ENCODE peak calls at places on chromosomes 16 and 17, in eight cellular contexts. W is GM20000, V is substantia nigra, A is GF-D8, D is HFFc6, S is B cell, U is hepatic stellate cell, K is neural progenitor cell. E is an unnamed sample.

GRCh38 chr16:62035115-62036092 is 834 bp downstream of the CDH8 start:
- DNase-seq in W (no peak), V (no peak), A (no peak), D (no peak), S (no peak), U (no peak), K (peak; percentile 89), E (no peak)

GRCh38 chr16:21169249-21169981 is 10.9 kb downstream of the LDAF1 start:
- DNase-seq in W (no peak), V (no peak), A (no peak), D (peak; percentile 32), S (no peak), U (peak; percentile 36), K (no peak), E (peak; percentile 35)

GRCh38 chr16:26334218-26335111 is 642.7 kb downstream of the HS3ST4 start:
- DNase-seq in W (no peak), V (no peak), A (peak; percentile 77), D (no peak), S (no peak), U (no peak), K (peak; percentile 18), E (no peak)

GRCh38 chr16:49859139-49859947 is 3.4 kb upstream of the ZNF423 start:
- DNase-seq in W (no peak), V (no peak), A (no peak), D (no peak), S (no peak), U (no peak), K (no peak), E (peak; percentile 1)

GRCh38 chr17:8104911-8105310 is 13.4 kb downstream of the ALOXE3 start:
- DNase-seq in W (no peak), V (no peak), A (no peak), D (no peak), S (no peak), U (no peak), K (no peak), E (no peak)

GRCh38 chr17:27245230-27245696 is 48.7 kb upstream of the WSB1 start:
- DNase-seq in W (peak; percentile 76), V (peak; percentile 82), A (peak; percentile 67), D (peak; percentile 80), S (peak; percentile 74), U (peak; percentile 84), K (peak; percentile 85), E (peak; percentile 92)

GRCh38 chr16:676565-677297 is 1.3 kb downstream of the RHBDL1 start:
- DNase-seq in W (no peak), V (no peak), A (no peak), D (no peak), S (no peak), U (no peak), K (no peak), E (no peak)

GRCh38 chr16:30805370-30806169 is 18.6 kb upstream of the ZNF629 start:
- DNase-seq in W (peak; percentile 39), V (peak; percentile 82), A (peak; percentile 21), D (peak; percentile 56), S (peak; percentile 80), U (peak; percentile 93), K (peak; percentile 90), E (peak; percentile 76)

GRCh38 chr16:72241930-72242329 is 70.0 kb upstream of the PMFBP1 start:
- DNase-seq in W (peak; percentile 6), V (peak; percentile 9), A (no peak), D (peak; percentile 54), S (no peak), U (peak; percentile 25), K (peak; percentile 48), E (peak; percentile 68)

GRCh38 chr17:29169806-29170591 is 10.2 kb downstream of the MYO18A start:
- DNase-seq in W (no peak), V (no peak), A (no peak), D (no peak), S (no peak), U (no peak), K (no peak), E (no peak)

GRCh38 chr17:40303009-40303657 is 5.8 kb upstream of the RARA start:
- DNase-seq in W (peak; percentile 57), V (no peak), A (peak; percentile 49), D (peak; percentile 68), S (peak; percentile 73), U (no peak), K (peak; percentile 63), E (peak; percentile 57)

GRCh38 chr17:45127209-45127582 is 5.1 kb downstream of the PLCD3 start:
- DNase-seq in W (no peak), V (no peak), A (peak; percentile 55), D (no peak), S (no peak), U (no peak), K (no peak), E (no peak)

GRCh38 chr17:81854974-81855774 is 5.2 kb downstream of the P4HB start:
- DNase-seq in W (no peak), V (no peak), A (no peak), D (no peak), S (peak; percentile 19), U (no peak), K (no peak), E (no peak)

GRCh38 chr17:57678393-57678792 is 66.7 kb downstream of the CCDC182 start:
- DNase-seq in W (no peak), V (no peak), A (no peak), D (no peak), S (no peak), U (no peak), K (no peak), E (no peak)

GRCh38 chr16:84150926-84151325 is 5.8 kb downstream of the DNAAF1 start:
- DNase-seq in W (no peak), V (no peak), A (no peak), D (no peak), S (no peak), U (no peak), K (no peak), E (no peak)

GRCh38 chr16:88763502-88764053 is 21.4 kb downstream of the PIEZO1 start:
- DNase-seq in W (no peak), V (no peak), A (no peak), D (no peak), S (no peak), U (no peak), K (peak; percentile 93), E (no peak)

GRCh38 chr17:34667656-34668055 is 88.3 kb downstream of the TMEM132E start:
- DNase-seq in W (no peak), V (peak; percentile 70), A (no peak), D (no peak), S (no peak), U (no peak), K (no peak), E (no peak)

GRCh38 chr16:30116291-30117207 is 3.2 kb upstream of the GDPD3 start:
- DNase-seq in W (no peak), V (no peak), A (no peak), D (no peak), S (no peak), U (no peak), K (no peak), E (no peak)

GRCh38 chr17:65455972-65456343 is 105.5 kb downstream of the AXIN2 start:
- DNase-seq in W (no peak), V (peak; percentile 6), A (no peak), D (no peak), S (no peak), U (no peak), K (peak; percentile 67), E (no peak)

GRCh38 chr16:66873685-66874055 is 6.6 kb upstream of the PDP2 start:
- DNase-seq in W (no peak), V (no peak), A (no peak), D (no peak), S (no peak), U (no peak), K (no peak), E (no peak)

GRCh38 chr16:67936124-67936875 is at the start of gene PSMB10:
- DNase-seq in W (peak; percentile 49), V (peak; percentile 36), A (peak; percentile 23), D (no peak), S (no peak), U (peak; percentile 89), K (peak; percentile 64), E (peak; percentile 60)

GRCh38 chr17:82956146-82956725 is 116.4 kb upstream of the ZNF750 start:
- DNase-seq in W (no peak), V (no peak), A (no peak), D (no peak), S (no peak), U (no peak), K (no peak), E (no peak)

GRCh38 chr16:71479420-71479819 is 9.7 kb downstream of the ZNF19 start:
- DNase-seq in W (no peak), V (no peak), A (no peak), D (peak; percentile 26), S (no peak), U (peak; percentile 36), K (peak; percentile 60), E (peak; percentile 18)

GRCh38 chr16:68255712-68256111 is 8.6 kb upstream of the SLC7A6 start:
- DNase-seq in W (no peak), V (no peak), A (no peak), D (no peak), S (no peak), U (no peak), K (no peak), E (no peak)

GRCh38 chr17:30405161-30405560 is 26.4 kb downstream of the CPD start:
- DNase-seq in W (no peak), V (no peak), A (no peak), D (no peak), S (no peak), U (no peak), K (no peak), E (no peak)

GRCh38 chr17:61247438-61247837 is 152.2 kb upstream of the TBX2 start:
- DNase-seq in W (no peak), V (no peak), A (no peak), D (peak; percentile 56), S (no peak), U (no peak), K (no peak), E (peak; percentile 64)

GRCh38 chr17:19013806-19014627 is 9.5 kb upstream of the FAM83G start:
- DNase-seq in W (no peak), V (no peak), A (no peak), D (no peak), S (no peak), U (no peak), K (no peak), E (no peak)

GRCh38 chr16:66687906-66688625 is 8.5 kb downstream of the CMTM4 start:
- DNase-seq in W (no peak), V (no peak), A (no peak), D (no peak), S (no peak), U (no peak), K (no peak), E (no peak)

GRCh38 chr17:66625321-66625767 is 209.6 kb upstream of the CACNG5 start:
- DNase-seq in W (no peak), V (no peak), A (peak; percentile 12), D (peak; percentile 35), S (no peak), U (peak; percentile 32), K (peak; percentile 14), E (peak; percentile 51)

GRCh38 chr17:77822302-77823030 is 136.0 kb upstream of the TNRC6C start:
- DNase-seq in W (no peak), V (no peak), A (no peak), D (no peak), S (no peak), U (no peak), K (no peak), E (no peak)

GRCh38 chr17:80717661-80718060 is 173.0 kb downstream of the RPTOR start:
- DNase-seq in W (no peak), V (no peak), A (no peak), D (no peak), S (no peak), U (no peak), K (peak; percentile 35), E (no peak)

GRCh38 chr16:64211306-64211705 is 910.6 kb downstream of the CDH11 start:
- DNase-seq in W (no peak), V (no peak), A (no peak), D (no peak), S (no peak), U (no peak), K (no peak), E (no peak)

GRCh38 chr17:59839646-59840328 is 53.0 kb downstream of the TUBD1 start:
- DNase-seq in W (no peak), V (no peak), A (no peak), D (no peak), S (no peak), U (no peak), K (peak; percentile 13), E (peak; percentile 33)

GRCh38 chr16:1319041-1319440 is 9.6 kb downstream of the UBE2I start:
- DNase-seq in W (no peak), V (no peak), A (no peak), D (no peak), S (no peak), U (no peak), K (no peak), E (no peak)

E was measured in HCEC 1CT.